ENCODE peak calls at places on chromosomes 12 and 14, in four cellular contexts. H is HFF-Myc, C is kidney epithelial cell, P is lower leg skin. N is an unnamed sample.

GRCh38 chr14:69346710-69347109 is 51.4 kb downstream of the ERH start:
- DNase-seq in H (no peak), C (no peak), P (no peak), N (peak)

GRCh38 chr12:2163172-2163927 is 110.6 kb downstream of the CACNA1C start:
- DNase-seq in H (no peak), C (no peak), P (peak), N (peak)

GRCh38 chr12:109818900-109819500 is 14.2 kb downstream of the TRPV4 start:
- DNase-seq in H (peak), C (no peak), P (no peak), N (peak)

GRCh38 chr14:62138593-62138992 is 376.4 kb downstream of the SNAPC1 start:
- DNase-seq in H (no peak), C (no peak), P (no peak), N (no peak)

GRCh38 chr14:36254020-36254614 is 66.3 kb downstream of the MBIP start:
- DNase-seq in H (no peak), C (peak), P (no peak), N (peak)

GRCh38 chr14:103703433-103704385 is 11.5 kb downstream of the XRCC3 start:
- DNase-seq in H (no peak), C (no peak), P (no peak), N (peak)

GRCh38 chr12:1553987-1554982 is 40.1 kb downstream of the FBXL14 start:
- DNase-seq in H (no peak), C (no peak), P (no peak), N (no peak)

GRCh38 chr12:57985685-57986084 is 44.3 kb downstream of the ATP23 start:
- DNase-seq in H (no peak), C (no peak), P (no peak), N (no peak)

GRCh38 chr14:86942939-86943338 is 1050.0 kb downstream of the GALC start:
- DNase-seq in H (no peak), C (no peak), P (no peak), N (no peak)

GRCh38 chr12:89494411-89495231 is 30.0 kb downstream of the GALNT4 start:
- DNase-seq in H (no peak), C (no peak), P (no peak), N (peak)

GRCh38 chr12:3933074-3933818 is 60.0 kb upstream of the PARP11 start:
- DNase-seq in H (no peak), C (no peak), P (no peak), N (no peak)

GRCh38 chr14:103517626-103518415 is 4.8 kb downstream of the CKB start:
- DNase-seq in H (no peak), C (no peak), P (no peak), N (no peak)

DNA sequence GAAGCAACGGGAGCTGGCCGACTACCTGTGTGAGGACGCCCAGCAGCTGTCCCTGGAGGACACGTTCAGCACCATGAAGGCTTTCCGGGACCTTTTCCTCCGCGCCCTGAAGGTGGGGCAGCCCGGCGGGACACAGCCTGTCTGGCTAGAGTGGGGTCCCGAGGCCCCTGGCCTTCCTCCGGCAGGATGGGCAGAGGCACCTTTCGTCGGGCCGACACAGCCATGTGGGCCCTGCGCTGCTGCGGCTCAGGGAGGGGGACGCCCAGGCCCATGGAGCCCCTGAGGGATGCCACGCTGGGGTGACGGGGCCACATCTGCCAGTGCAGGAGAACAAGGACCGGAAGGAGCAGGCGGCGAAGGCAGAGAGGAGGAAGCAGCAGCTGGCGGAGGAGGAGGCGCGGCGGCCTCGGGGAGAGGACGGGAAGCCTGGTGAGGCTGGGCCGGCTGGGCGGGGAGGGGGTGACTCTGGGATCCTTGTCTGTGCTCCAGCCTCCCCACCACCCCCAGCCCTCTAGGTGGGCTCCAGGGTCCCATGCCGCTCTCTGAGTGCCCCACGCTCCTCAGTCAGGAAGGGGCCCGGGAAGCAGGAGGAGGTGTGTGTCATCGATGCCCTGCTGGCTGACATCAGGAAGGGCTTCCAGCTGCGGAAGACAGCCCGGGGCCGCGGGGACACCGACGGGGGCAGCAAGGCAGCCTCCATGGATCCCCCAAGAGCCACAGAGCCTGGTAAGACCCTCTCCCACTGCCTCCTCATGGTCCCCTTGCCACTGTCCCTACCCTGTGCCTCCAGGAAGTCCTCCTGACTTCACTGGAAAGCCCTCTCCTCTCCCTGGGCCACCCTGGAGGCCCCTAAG is 10.9 kb upstream of the ADSS1 start:
- DNase-seq in H (no peak), C (no peak), P (no peak), N (no peak)
- TF ChIP-seq CTCF in H (no peak), C (no peak), P (no peak), N (no peak)

DNA sequence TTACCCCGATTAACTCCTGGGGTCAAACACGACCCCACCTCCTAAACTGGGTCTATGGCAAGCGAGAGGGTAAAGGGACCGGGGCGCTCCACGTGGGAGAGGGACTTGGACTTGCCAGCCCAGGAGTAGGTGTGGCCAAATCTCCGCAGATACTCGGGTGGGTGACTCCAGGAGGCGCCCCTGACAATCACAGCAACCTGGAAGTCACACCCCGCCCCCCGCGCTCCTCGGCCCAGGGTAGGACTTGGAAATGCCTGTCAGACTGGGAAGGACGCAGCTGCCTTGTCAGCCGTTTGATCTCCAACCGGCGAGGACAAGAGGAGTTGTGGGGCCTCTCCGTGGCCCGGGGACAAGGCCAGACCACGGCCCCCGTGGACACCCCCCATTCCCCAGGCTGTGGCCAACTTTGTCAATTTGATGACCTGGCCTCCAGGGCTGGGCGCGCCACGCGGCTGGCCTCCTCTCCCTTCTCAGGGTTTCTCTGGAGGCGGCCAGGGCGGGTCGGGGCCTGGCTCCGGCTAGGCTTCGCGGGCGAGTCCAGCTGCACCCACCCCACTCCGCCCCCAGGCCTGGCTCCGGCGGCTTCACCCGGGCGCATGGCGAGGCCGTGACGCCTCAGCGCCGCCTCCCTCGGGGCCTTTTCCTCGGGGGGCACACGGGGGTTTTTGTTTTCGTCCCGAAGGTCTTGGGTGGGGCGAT is 1.2 kb upstream of the BCL11B start:
- DNase-seq in H (no peak), C (no peak), P (peak), N (no peak)
- H3K4me3 ChIP-seq in H (no peak), C (no peak), P (no peak), N (no peak)

GRCh38 chr12:68109444-68110217 is 49.9 kb downstream of the IFNG start:
- DNase-seq in H (no peak), C (no peak), P (no peak), N (peak)

GRCh38 chr12:68109001-68109400 is 50.5 kb downstream of the IFNG start:
- DNase-seq in H (no peak), C (no peak), P (no peak), N (no peak)

GRCh38 chr12:68118096-68118755 is 41.3 kb downstream of the IFNG start:
- DNase-seq in H (no peak), C (no peak), P (no peak), N (no peak)

GRCh38 chr12:68111995-68112394 is 47.5 kb downstream of the IFNG start:
- DNase-seq in H (no peak), C (no peak), P (no peak), N (peak)

DNA sequence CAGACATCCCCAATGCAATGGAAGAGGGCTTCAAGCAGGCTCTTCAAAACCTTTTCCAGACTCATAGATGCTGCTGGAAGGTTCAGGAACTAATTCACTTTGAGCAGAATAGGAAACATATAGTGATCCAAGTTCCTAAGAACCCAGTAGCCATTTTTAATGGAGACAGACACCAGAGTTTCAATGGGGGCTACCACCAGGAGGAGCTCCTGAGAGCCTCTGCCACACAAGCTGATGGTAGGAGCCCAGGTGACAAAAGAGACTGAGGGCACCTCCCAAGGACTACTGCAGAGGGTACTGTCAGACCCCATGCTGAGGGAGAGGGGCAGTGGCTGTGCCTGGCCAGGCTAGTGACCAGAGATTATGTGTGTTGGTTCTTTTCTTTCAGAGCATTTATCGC is 45.9 kb downstream of the IFNG start:
- DNase-seq in H (no peak), C (no peak), P (no peak), N (no peak)
- TF ChIP-seq CTCF in H (peak), C (peak), P (no peak), N (peak)

GRCh38 chr12:14959463-14959862 is 1.9 kb downstream of the ARHGDIB start:
- DNase-seq in H (no peak), C (no peak), P (no peak), N (no peak)

GRCh38 chr12:14959916-14960315 is 1.5 kb downstream of the ARHGDIB start:
- DNase-seq in H (no peak), C (no peak), P (no peak), N (no peak)

GRCh38 chr12:14958361-14959125 is 2.9 kb downstream of the ARHGDIB start:
- DNase-seq in H (no peak), C (no peak), P (no peak), N (peak)

GRCh38 chr12:14957769-14958168 is 3.6 kb downstream of the ARHGDIB start:
- DNase-seq in H (no peak), C (no peak), P (no peak), N (no peak)

GRCh38 chr12:14959126-14959440 is 2.3 kb downstream of the ARHGDIB start:
- DNase-seq in H (no peak), C (no peak), P (no peak), N (no peak)
- H3K4me3 ChIP-seq in H (no peak), C (no peak), P (no peak), N (no peak)

GRCh38 chr12:125418902-125419564 is 353.8 kb downstream of the AACS start:
- DNase-seq in H (no peak), C (no peak), P (no peak), N (no peak)

GRCh38 chr12:125424909-125425308 is 359.7 kb downstream of the AACS start:
- DNase-seq in H (no peak), C (no peak), P (no peak), N (no peak)
- TF ChIP-seq CTCF in H (no peak), C (no peak), P (no peak), N (no peak)

DNA sequence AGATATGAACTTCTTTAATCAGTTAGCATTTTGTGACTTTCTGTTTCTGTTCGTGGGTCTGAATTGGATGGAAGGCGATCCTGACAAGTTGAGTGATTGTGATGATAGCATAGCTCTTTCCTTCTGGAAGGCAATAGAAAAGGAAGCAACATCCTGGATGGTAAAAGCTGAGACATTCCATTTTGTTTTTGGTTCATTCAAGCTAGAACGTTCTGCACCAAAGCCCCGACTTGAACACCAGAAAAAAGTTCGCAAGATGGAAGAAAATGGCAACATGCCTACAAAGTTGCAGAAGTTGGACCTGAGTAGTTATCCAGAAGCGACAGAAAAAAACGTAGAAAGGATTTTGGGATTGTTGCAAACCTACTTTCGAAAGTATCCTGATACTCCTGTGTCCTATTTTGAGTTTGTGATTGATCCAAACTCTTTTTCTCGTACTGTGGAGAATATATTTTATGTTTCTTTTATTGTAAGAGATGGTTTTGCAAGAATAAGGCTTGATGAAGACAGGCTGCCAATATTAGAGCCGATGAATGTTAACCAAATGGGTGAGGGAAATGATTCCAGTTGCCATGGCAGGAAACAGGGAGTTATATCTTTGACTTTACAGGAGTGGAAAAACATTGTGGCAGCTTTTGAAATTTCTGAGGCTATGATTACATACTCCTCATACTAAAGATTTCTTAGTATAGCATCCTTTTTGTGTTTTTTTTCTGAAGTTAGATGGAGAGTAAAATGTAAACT is 894 bp downstream of the EID3 start:
- DNase-seq in H (no peak), C (no peak), P (no peak), N (no peak)
- H3K4me3 ChIP-seq in H (peak), C (peak), P (no peak), N (peak)